ENCODE peak calls at places on chromosomes 1 and 21, in four cellular contexts. X is prostate gland, Q is body of pancreas, O is suprapubic skin. M is an unnamed sample.

GRCh38 chr1:235102993-235103411 is 25.6 kb downstream of the TOMM20 start:
- DNase-seq in X (no peak), Q (no peak), O (no peak), M (no peak)

GRCh38 chr1:57725318-57725717 is 301.5 kb upstream of the DAB1 start:
- DNase-seq in X (no peak), Q (no peak), O (no peak), M (no peak)

GRCh38 chr1:3688356-3688755 is 36.0 kb downstream of the TP73 start:
- DNase-seq in X (no peak), Q (no peak), O (no peak), M (no peak)

GRCh38 chr1:178768423-178768822 is 43.4 kb downstream of the RALGPS2 start:
- DNase-seq in X (no peak), Q (no peak), O (no peak), M (no peak)

GRCh38 chr1:116842654-116843053 is 67.1 kb upstream of the PTGFRN start:
- DNase-seq in X (no peak), Q (peak; percentile 37), O (no peak), M (no peak)

GRCh38 chr1:15885269-15885668 is 37.8 kb downstream of the SPEN start:
- DNase-seq in X (no peak), Q (no peak), O (no peak), M (no peak)

GRCh38 chr1:107449326-107449725 is 308.5 kb downstream of the NTNG1 start:
- DNase-seq in X (no peak), Q (no peak), O (no peak), M (no peak)

GRCh38 chr1:229412056-229412455 is 21.8 kb downstream of the ACTA1 start:
- DNase-seq in X (no peak), Q (no peak), O (no peak), M (no peak)

GRCh38 chr1:186530104-186530503 is 69.2 kb upstream of the PDC start:
- DNase-seq in X (no peak), Q (no peak), O (no peak), M (no peak)

GRCh38 chr1:21666572-21667320 is 2.4 kb downstream of the RAP1GAP start:
- DNase-seq in X (no peak), Q (peak; percentile 52), O (peak; percentile 47), M (no peak)

GRCh38 chr1:105137543-105138444 is 1388.1 kb downstream of the AMY1C start:
- DNase-seq in X (no peak), Q (peak; percentile 11), O (no peak), M (no peak)

GRCh38 chr1:216553766-216554165 is 130.5 kb upstream of the USH2A start:
- DNase-seq in X (no peak), Q (no peak), O (no peak), M (no peak)

GRCh38 chr1:7177438-7178126 is 392.3 kb downstream of the CAMTA1 start:
- DNase-seq in X (no peak), Q (no peak), O (no peak), M (no peak)

GRCh38 chr1:207603777-207604176 is 41.2 kb upstream of the CR1L start:
- DNase-seq in X (no peak), Q (no peak), O (no peak), M (no peak)

DNA sequence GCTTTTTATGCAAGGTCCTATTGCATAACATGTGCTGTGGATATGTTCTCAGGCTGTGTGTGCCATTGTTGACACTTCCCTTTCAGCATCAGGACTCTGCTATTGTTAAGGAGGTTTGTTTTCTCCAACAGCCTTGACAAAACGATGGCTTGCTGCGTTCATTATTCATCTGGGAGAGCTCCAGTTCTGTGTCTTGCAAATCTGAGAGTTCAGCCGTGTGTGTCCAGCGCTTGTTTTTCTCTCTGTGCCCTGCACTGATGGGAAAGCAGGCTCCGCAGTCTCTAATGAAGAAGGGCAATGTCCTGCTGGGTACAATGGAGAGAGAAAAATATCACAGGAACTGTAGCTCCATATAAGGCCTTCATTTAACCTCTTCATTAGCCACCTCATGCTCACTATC is 63.7 kb downstream of the CLDN17 start:
- DNase-seq in X (no peak), Q (no peak), O (no peak), M (no peak)
- TF ChIP-seq POLR2A in X (no peak), Q (no peak), O (no peak), M (no peak)

DNA sequence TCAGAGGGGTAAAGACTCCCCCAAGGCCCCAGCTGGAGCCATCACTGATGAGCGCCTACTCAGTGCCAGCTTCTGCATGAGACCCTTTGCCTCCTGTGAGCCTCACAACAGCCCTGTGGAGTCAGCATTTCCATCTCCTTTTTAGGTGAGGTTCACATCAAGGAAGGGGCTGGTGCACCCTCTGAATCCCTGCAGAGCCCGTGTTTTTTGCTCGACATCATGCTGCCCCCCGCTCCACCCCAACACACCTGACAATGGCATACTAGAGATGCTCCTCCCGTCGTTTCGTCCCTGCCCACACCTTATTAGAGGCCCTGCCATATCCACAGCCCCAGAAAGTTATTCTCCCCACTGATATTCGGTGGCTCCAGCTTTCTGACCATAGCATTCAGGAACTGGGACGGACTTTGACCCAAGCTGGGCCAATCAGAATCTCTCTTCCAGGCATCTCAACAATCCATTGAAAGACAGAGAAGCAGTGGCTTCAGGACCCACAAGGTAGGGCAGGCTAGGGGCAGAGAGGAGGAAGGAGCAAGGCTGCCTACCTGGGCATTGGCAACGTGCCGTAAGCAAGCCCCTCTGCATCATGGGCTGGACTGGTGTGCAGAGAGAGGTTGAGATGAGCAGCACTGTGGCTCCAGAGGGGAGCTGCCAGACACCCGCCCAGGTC is 32.7 kb downstream of the EPHA10 start:
- DNase-seq in X (no peak), Q (no peak), O (no peak), M (no peak)
- TF ChIP-seq POLR2A in X (no peak), Q (no peak), O (no peak), M (no peak)

DNA sequence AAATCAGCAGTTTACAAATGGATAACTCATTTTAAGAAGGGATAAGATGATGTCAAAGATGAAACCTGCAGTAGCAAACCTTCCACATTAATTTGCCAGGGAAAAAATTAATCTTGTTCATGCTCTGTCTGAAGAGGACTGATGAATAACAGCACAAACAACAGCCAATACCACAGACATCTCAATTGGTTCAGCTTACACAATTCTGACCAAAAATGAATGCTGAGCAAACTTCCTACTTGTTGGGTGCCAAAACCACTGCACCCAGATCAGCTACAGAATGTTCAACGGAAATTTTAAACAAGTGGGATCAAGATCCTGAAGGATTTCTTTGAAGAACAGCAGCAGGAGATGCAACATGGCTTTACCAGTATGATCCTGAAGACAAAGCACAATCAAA is 98.3 kb downstream of the COQ8A start:
- DNase-seq in X (no peak), Q (no peak), O (no peak), M (no peak)
- TF ChIP-seq POLR2A in X (no peak), Q (no peak), O (no peak), M (no peak)

GRCh38 chr1:154157520-154158306 is 2.8 kb upstream of the NUP210L start:
- DNase-seq in X (no peak), Q (no peak), O (no peak), M (no peak)
- TF ChIP-seq POLR2A in X (no peak), Q (no peak), O (no peak), M (no peak)